ENCODE peak calls at places on chromosomes 6 and 20, in four cellular contexts. One of them, this sample, is unnamed.

GRCh38 chr6:109456710-109457595 is 1.4 kb upstream of the MICAL1 start:
- DNase-seq in endodermal cell: no peak
- DNase-seq in fibroblast of lung: peak; percentile 86
- DNase-seq in keratinocyte: no peak
- DNase-seq in this sample: no peak

GRCh38 chr6:99276747-99277146 is 72.7 kb downstream of the FAXC start:
- DNase-seq in endodermal cell: no peak
- DNase-seq in keratinocyte: no peak
- DNase-seq in fibroblast of lung: no peak
- DNase-seq in this sample: no peak

GRCh38 chr20:40462600-40462999 is 226.4 kb downstream of the MAFB start:
- DNase-seq in endodermal cell: no peak
- DNase-seq in fibroblast of lung: no peak
- DNase-seq in keratinocyte: no peak
- DNase-seq in this sample: no peak

GRCh38 chr6:43740321-43740960 is 29.6 kb upstream of the VEGFA start:
- DNase-seq in fibroblast of lung: no peak
- DNase-seq in keratinocyte: no peak
- DNase-seq in endodermal cell: peak; percentile 57
- DNase-seq in this sample: no peak

GRCh38 chr6:150286919-150287318 is 81.9 kb upstream of the IYD start:
- DNase-seq in endodermal cell: no peak
- DNase-seq in fibroblast of lung: no peak
- DNase-seq in keratinocyte: no peak
- DNase-seq in this sample: no peak

GRCh38 chr6:38169826-38170526 is 350.4 kb downstream of the ZFAND3 start:
- DNase-seq in fibroblast of lung: no peak
- DNase-seq in keratinocyte: no peak
- DNase-seq in endodermal cell: peak; percentile 77
- DNase-seq in this sample: no peak

GRCh38 chr20:49610701-49611538 is 43.0 kb upstream of the PTGIS start:
- DNase-seq in keratinocyte: no peak
- DNase-seq in endodermal cell: peak; percentile 98
- DNase-seq in fibroblast of lung: no peak
- DNase-seq in this sample: peak; percentile 81

GRCh38 chr6:150079604-150080003 is 10.7 kb upstream of the ULBP3 start:
- DNase-seq in fibroblast of lung: no peak
- DNase-seq in endodermal cell: peak; percentile 70
- DNase-seq in keratinocyte: no peak
- DNase-seq in this sample: no peak

GRCh38 chr6:6412221-6412620 is 91.8 kb upstream of the F13A1 start:
- DNase-seq in fibroblast of lung: no peak
- DNase-seq in keratinocyte: no peak
- DNase-seq in endodermal cell: no peak
- DNase-seq in this sample: no peak

GRCh38 chr6:94751641-94752329 is 825.5 kb upstream of the MANEA start:
- DNase-seq in endodermal cell: no peak
- DNase-seq in fibroblast of lung: peak; percentile 14
- DNase-seq in keratinocyte: no peak
- DNase-seq in this sample: no peak

GRCh38 chr20:20549267-20549612 is 163.2 kb downstream of the RALGAPA2 start:
- DNase-seq in fibroblast of lung: no peak
- DNase-seq in keratinocyte: peak; percentile 96
- DNase-seq in endodermal cell: no peak
- DNase-seq in this sample: no peak

GRCh38 chr6:32192608-32193039 is at the start of gene GPSM3:
- DNase-seq in endodermal cell: peak; percentile 68
- DNase-seq in fibroblast of lung: peak; percentile 37
- DNase-seq in keratinocyte: no peak
- DNase-seq in this sample: no peak

GRCh38 chr6:32189742-32190053 is 304 bp downstream of the PBX2 start:
- DNase-seq in keratinocyte: no peak
- DNase-seq in fibroblast of lung: no peak
- DNase-seq in endodermal cell: no peak
- DNase-seq in this sample: no peak

GRCh38 chr6:32190054-32190945 is at the start of gene PBX2:
- DNase-seq in fibroblast of lung: peak; percentile 92
- DNase-seq in endodermal cell: peak; percentile 92
- DNase-seq in keratinocyte: peak; percentile 78
- DNase-seq in this sample: peak; percentile 95

GRCh38 chr6:32190946-32191677 is 1.1 kb upstream of the PBX2 start:
- DNase-seq in keratinocyte: no peak
- DNase-seq in endodermal cell: peak; percentile 66
- DNase-seq in fibroblast of lung: no peak
- DNase-seq in this sample: no peak

GRCh38 chr6:32191696-32192607 is 491 bp downstream of the GPSM3 start:
- DNase-seq in fibroblast of lung: no peak
- DNase-seq in keratinocyte: no peak
- DNase-seq in endodermal cell: no peak
- DNase-seq in this sample: no peak
- H3K4me3 ChIP-seq in fibroblast of lung: no peak overlapping the region
- H3K4me3 ChIP-seq in keratinocyte: no peak overlapping the region
- H3K4me3 ChIP-seq in endodermal cell: no peak overlapping the region
- H3K4me3 ChIP-seq in this sample: no peak overlapping the region

GRCh38 chr6:121635355-121635754 is 199.9 kb downstream of the GJA1 start:
- DNase-seq in keratinocyte: no peak
- DNase-seq in fibroblast of lung: no peak
- DNase-seq in endodermal cell: no peak
- DNase-seq in this sample: no peak
- H3K9me3 ChIP-seq in keratinocyte: no peaks in the 10 kb centered on the region
- H3K9me3 ChIP-seq in fibroblast of lung: no peaks in the 10 kb centered on the region
- H3K9me3 ChIP-seq in endodermal cell: peaks cover 74% of the 10 kb centered on the region
- H3K9me3 ChIP-seq in this sample: peaks cover 47% of the 10 kb centered on the region

DNA sequence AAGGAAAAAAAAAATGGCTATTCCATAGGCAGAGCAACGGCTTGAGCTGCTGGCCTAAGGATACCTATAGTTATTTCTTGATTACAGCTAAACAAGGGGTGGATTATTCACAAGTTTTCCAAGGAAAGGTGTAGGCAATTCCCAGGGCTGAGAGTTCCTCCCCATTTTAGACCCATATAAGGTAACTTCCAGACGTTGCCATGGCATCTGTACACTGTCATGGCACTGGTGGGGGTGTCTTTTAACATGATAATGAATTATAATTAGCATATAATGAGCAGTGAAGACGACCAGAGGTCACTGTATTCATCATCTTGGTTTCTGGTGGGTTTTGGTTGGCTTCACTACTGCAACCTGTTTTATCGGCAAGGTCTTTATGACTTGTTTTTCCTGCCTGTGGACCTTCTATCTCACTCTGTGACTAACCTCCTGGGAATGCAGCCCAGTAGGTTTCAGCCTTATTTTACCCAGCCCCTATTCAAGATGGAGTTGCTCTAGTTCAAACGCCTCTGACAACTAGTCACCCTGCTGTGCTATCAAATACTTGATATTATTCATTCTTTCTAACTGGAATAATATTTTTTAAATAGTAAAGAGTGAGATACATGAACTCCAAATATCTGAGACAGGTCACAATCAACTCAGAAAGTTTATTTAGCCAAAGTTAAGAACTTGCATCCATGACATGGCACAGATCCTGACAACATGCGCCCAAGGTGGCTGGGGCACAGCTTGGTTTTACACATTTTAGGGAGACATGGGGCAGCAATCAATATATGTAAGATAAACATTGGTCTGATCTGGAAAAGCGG is 1.4 kb upstream of the UFL1 start:
- DNase-seq in endodermal cell: peak; percentile 79
- DNase-seq in keratinocyte: peak; percentile 57
- DNase-seq in fibroblast of lung: peak; percentile 0
- DNase-seq in this sample: no peak
- H3K9ac ChIP-seq in endodermal cell: peak overlapping the region; percentile 88
- H3K9ac ChIP-seq in keratinocyte: peak overlapping the region; percentile 97
- H3K9ac ChIP-seq in fibroblast of lung: no peak overlapping the region
- H3K9ac ChIP-seq in this sample: peak overlapping the region; percentile 98

DNA sequence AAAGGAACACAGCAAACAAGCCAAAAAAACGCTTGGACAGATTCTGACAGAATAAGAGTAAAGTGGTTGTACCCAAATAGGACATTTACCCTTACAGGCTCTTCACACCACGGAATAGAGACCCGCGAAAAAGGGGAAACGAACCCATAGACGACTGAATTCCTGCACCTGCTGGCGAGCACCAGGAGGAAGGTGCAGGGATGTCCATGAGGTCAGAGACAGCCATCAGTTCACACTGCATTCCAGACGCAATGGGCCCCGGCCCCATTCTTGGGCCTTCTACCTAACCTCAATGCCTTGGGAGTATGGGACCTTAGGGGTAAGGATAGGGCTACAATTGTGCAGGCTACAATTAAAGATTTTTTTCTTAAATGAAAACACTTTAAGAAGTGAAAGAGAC is 5.2 kb upstream of the DIDO1 start:
- DNase-seq in endodermal cell: peak; percentile 53
- DNase-seq in keratinocyte: no peak
- DNase-seq in fibroblast of lung: no peak
- DNase-seq in this sample: no peak
- H3K4me3 ChIP-seq in endodermal cell: no peak overlapping the region
- H3K4me3 ChIP-seq in keratinocyte: no peak overlapping the region
- H3K4me3 ChIP-seq in fibroblast of lung: no peak overlapping the region
- H3K4me3 ChIP-seq in this sample: no peak overlapping the region

DNA sequence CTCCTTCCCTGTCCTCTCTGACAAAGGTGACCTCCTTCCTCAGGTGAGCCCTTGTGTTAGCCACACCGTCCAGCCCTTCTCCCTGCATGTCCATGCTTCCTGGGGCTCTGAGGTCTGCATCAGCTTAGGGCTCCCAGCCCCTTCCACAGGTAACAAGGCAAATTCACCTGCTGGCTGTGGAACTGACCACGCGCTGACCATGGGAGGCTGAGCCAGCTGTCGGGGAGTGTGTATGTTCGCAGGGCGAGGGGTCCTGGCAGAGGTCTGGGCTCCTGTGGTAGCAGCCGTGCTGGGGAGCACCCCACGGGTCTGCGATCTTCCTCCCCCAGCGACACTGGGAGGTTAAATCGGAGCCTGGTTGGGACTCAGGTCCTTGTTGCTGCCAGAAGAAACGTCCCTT is 136.7 kb downstream of the PHACTR3 start:
- DNase-seq in keratinocyte: no peak
- DNase-seq in fibroblast of lung: no peak
- DNase-seq in endodermal cell: no peak
- DNase-seq in this sample: no peak
- H3K9me3 ChIP-seq in keratinocyte: no peaks in the 10 kb centered on the region
- H3K9me3 ChIP-seq in fibroblast of lung: no peaks in the 10 kb centered on the region
- H3K9me3 ChIP-seq in endodermal cell: no peaks in the 10 kb centered on the region
- H3K9me3 ChIP-seq in this sample: no peaks in the 10 kb centered on the region

GRCh38 chr6:36625161-36625919 is 31.2 kb downstream of the SRSF3 start:
- DNase-seq in keratinocyte: no peak
- DNase-seq in endodermal cell: no peak
- DNase-seq in fibroblast of lung: peak; percentile 89
- DNase-seq in this sample: peak; percentile 44
- H3K9ac ChIP-seq in keratinocyte: no peak overlapping the region
- H3K9ac ChIP-seq in endodermal cell: no peak overlapping the region
- H3K9ac ChIP-seq in fibroblast of lung: no peak overlapping the region
- H3K9ac ChIP-seq in this sample: peak overlapping the region; percentile 21

GRCh38 chr6:53664623-53665022 is 933 bp downstream of the KLHL31 start:
- DNase-seq in keratinocyte: no peak
- DNase-seq in endodermal cell: no peak
- DNase-seq in fibroblast of lung: no peak
- DNase-seq in this sample: no peak
- H3K4me3 ChIP-seq in keratinocyte: no peak overlapping the region
- H3K4me3 ChIP-seq in endodermal cell: no peak overlapping the region
- H3K4me3 ChIP-seq in fibroblast of lung: no peak overlapping the region
- H3K4me3 ChIP-seq in this sample: no peak overlapping the region

This sample was measured in adipocyte.